ENCODE peak calls at places on chromosome 22, in ten cellular contexts. One of them, this sample, is unnamed.

GRCh38 chr22:38467904-38468760 is at the start of gene KDELR3:
- DNase-seq in K562: peak; percentile 93
- DNase-seq in GM12891: peak; percentile 74
- DNase-seq in kidney tubule cell: peak; percentile 84
- DNase-seq in kidney glomerular epithelial cell: peak; percentile 43
- DNase-seq in ACHN: peak; percentile 52
- DNase-seq in CD8-positive, alpha-beta memory T cell: peak; percentile 26
- DNase-seq in ELR: peak; percentile 85
- DNase-seq in NCI-H187 treated with DMSO at 0.1 percent for 48 hours: no peak
- DNase-seq in SK-N-SH: peak; percentile 80
- DNase-seq in this sample: no peak

GRCh38 chr22:37659897-37660708 is 1.6 kb downstream of the PDXP start:
- DNase-seq in K562: no peak
- DNase-seq in GM12891: no peak
- DNase-seq in kidney tubule cell: no peak
- DNase-seq in kidney glomerular epithelial cell: no peak
- DNase-seq in ACHN: no peak
- DNase-seq in CD8-positive, alpha-beta memory T cell: no peak
- DNase-seq in ELR: no peak
- DNase-seq in NCI-H187 treated with DMSO at 0.1 percent for 48 hours: no peak
- DNase-seq in SK-N-SH: no peak
- DNase-seq in this sample: no peak

GRCh38 chr22:46081036-46081830 is 69.1 kb upstream of the PPARA start:
- DNase-seq in K562: no peak
- DNase-seq in GM12891: no peak
- DNase-seq in kidney tubule cell: no peak
- DNase-seq in kidney glomerular epithelial cell: no peak
- DNase-seq in ACHN: no peak
- DNase-seq in CD8-positive, alpha-beta memory T cell: no peak
- DNase-seq in ELR: peak; percentile 51
- DNase-seq in NCI-H187 treated with DMSO at 0.1 percent for 48 hours: no peak
- DNase-seq in SK-N-SH: no peak
- DNase-seq in this sample: no peak

GRCh38 chr22:23178512-23179254 is 1.6 kb upstream of the BCR start:
- DNase-seq in K562: peak; percentile 69
- DNase-seq in GM12891: peak; percentile 62
- DNase-seq in kidney tubule cell: peak; percentile 60
- DNase-seq in kidney glomerular epithelial cell: peak; percentile 40
- DNase-seq in ACHN: peak; percentile 54
- DNase-seq in CD8-positive, alpha-beta memory T cell: peak; percentile 60
- DNase-seq in ELR: peak; percentile 69
- DNase-seq in NCI-H187 treated with DMSO at 0.1 percent for 48 hours: no peak
- DNase-seq in SK-N-SH: peak; percentile 91
- DNase-seq in this sample: peak; percentile 55

GRCh38 chr22:44793106-44793505 is 40.7 kb downstream of the ARHGAP8 start:
- DNase-seq in K562: no peak
- DNase-seq in GM12891: no peak
- DNase-seq in kidney tubule cell: no peak
- DNase-seq in kidney glomerular epithelial cell: no peak
- DNase-seq in ACHN: no peak
- DNase-seq in CD8-positive, alpha-beta memory T cell: no peak
- DNase-seq in ELR: no peak
- DNase-seq in NCI-H187 treated with DMSO at 0.1 percent for 48 hours: no peak
- DNase-seq in SK-N-SH: no peak
- DNase-seq in this sample: no peak

GRCh38 chr22:23608583-23608982 is 23.5 kb downstream of the DRICH1 start:
- DNase-seq in K562: peak; percentile 30
- DNase-seq in GM12891: no peak
- DNase-seq in kidney tubule cell: no peak
- DNase-seq in kidney glomerular epithelial cell: no peak
- DNase-seq in ACHN: no peak
- DNase-seq in CD8-positive, alpha-beta memory T cell: no peak
- DNase-seq in ELR: peak; percentile 29
- DNase-seq in NCI-H187 treated with DMSO at 0.1 percent for 48 hours: no peak
- DNase-seq in SK-N-SH: no peak
- DNase-seq in this sample: no peak

GRCh38 chr22:39128508-39128907 is 24.0 kb downstream of the CBX7 start:
- DNase-seq in K562: no peak
- DNase-seq in GM12891: no peak
- DNase-seq in kidney tubule cell: no peak
- DNase-seq in kidney glomerular epithelial cell: no peak
- DNase-seq in ACHN: no peak
- DNase-seq in CD8-positive, alpha-beta memory T cell: no peak
- DNase-seq in ELR: no peak
- DNase-seq in NCI-H187 treated with DMSO at 0.1 percent for 48 hours: no peak
- DNase-seq in SK-N-SH: no peak
- DNase-seq in this sample: no peak

GRCh38 chr22:48429621-48430020 is 1398.1 kb downstream of the BRD1 start:
- DNase-seq in K562: no peak
- DNase-seq in GM12891: no peak
- DNase-seq in kidney tubule cell: no peak
- DNase-seq in kidney glomerular epithelial cell: no peak
- DNase-seq in ACHN: no peak
- DNase-seq in CD8-positive, alpha-beta memory T cell: no peak
- DNase-seq in ELR: no peak
- DNase-seq in NCI-H187 treated with DMSO at 0.1 percent for 48 hours: no peak
- DNase-seq in SK-N-SH: no peak
- DNase-seq in this sample: no peak

GRCh38 chr22:36065775-36066544 is 37.3 kb upstream of the RBFOX2 start:
- DNase-seq in K562: peak; percentile 84
- DNase-seq in GM12891: peak; percentile 70
- DNase-seq in kidney tubule cell: peak; percentile 91
- DNase-seq in kidney glomerular epithelial cell: peak; percentile 71
- DNase-seq in ACHN: peak; percentile 95
- DNase-seq in CD8-positive, alpha-beta memory T cell: peak; percentile 64
- DNase-seq in ELR: peak; percentile 97
- DNase-seq in NCI-H187 treated with DMSO at 0.1 percent for 48 hours: peak; percentile 58
- DNase-seq in SK-N-SH: peak; percentile 91
- DNase-seq in this sample: peak; percentile 89

GRCh38 chr22:40703174-40703573 is 23.9 kb downstream of the MCHR1 start:
- DNase-seq in K562: no peak
- DNase-seq in GM12891: no peak
- DNase-seq in kidney tubule cell: peak; percentile 26
- DNase-seq in kidney glomerular epithelial cell: no peak
- DNase-seq in ACHN: no peak
- DNase-seq in CD8-positive, alpha-beta memory T cell: no peak
- DNase-seq in ELR: no peak
- DNase-seq in NCI-H187 treated with DMSO at 0.1 percent for 48 hours: no peak
- DNase-seq in SK-N-SH: no peak
- DNase-seq in this sample: no peak

GRCh38 chr22:24947881-24948280 is 1.4 kb upstream of the LHFPL7 start:
- DNase-seq in K562: no peak
- DNase-seq in GM12891: no peak
- DNase-seq in kidney tubule cell: no peak
- DNase-seq in kidney glomerular epithelial cell: no peak
- DNase-seq in ACHN: no peak
- DNase-seq in CD8-positive, alpha-beta memory T cell: no peak
- DNase-seq in ELR: no peak
- DNase-seq in NCI-H187 treated with DMSO at 0.1 percent for 48 hours: no peak
- DNase-seq in SK-N-SH: no peak
- DNase-seq in this sample: no peak

GRCh38 chr22:19872779-19873137 is 18.1 kb upstream of the GNB1L start:
- DNase-seq in K562: no peak
- DNase-seq in GM12891: no peak
- DNase-seq in kidney tubule cell: no peak
- DNase-seq in kidney glomerular epithelial cell: no peak
- DNase-seq in ACHN: no peak
- DNase-seq in CD8-positive, alpha-beta memory T cell: no peak
- DNase-seq in ELR: no peak
- DNase-seq in NCI-H187 treated with DMSO at 0.1 percent for 48 hours: no peak
- DNase-seq in SK-N-SH: no peak
- DNase-seq in this sample: no peak

GRCh38 chr22:21873619-21874018 is 6.2 kb upstream of the MAPK1 start:
- DNase-seq in K562: no peak
- DNase-seq in GM12891: no peak
- DNase-seq in kidney tubule cell: no peak
- DNase-seq in kidney glomerular epithelial cell: no peak
- DNase-seq in ACHN: no peak
- DNase-seq in CD8-positive, alpha-beta memory T cell: no peak
- DNase-seq in ELR: no peak
- DNase-seq in NCI-H187 treated with DMSO at 0.1 percent for 48 hours: no peak
- DNase-seq in SK-N-SH: no peak
- DNase-seq in this sample: no peak

GRCh38 chr22:31977141-31977781 is 32.9 kb downstream of the YWHAH start:
- DNase-seq in K562: peak; percentile 61
- DNase-seq in GM12891: peak; percentile 56
- DNase-seq in kidney tubule cell: peak; percentile 76
- DNase-seq in kidney glomerular epithelial cell: peak; percentile 58
- DNase-seq in ACHN: peak; percentile 71
- DNase-seq in CD8-positive, alpha-beta memory T cell: peak; percentile 60
- DNase-seq in ELR: peak; percentile 80
- DNase-seq in NCI-H187 treated with DMSO at 0.1 percent for 48 hours: peak; percentile 9
- DNase-seq in SK-N-SH: peak; percentile 82
- DNase-seq in this sample: peak; percentile 72

GRCh38 chr22:23383491-23384450 is 196.3 kb downstream of the IGLL1 start:
- DNase-seq in K562: no peak
- DNase-seq in GM12891: no peak
- DNase-seq in kidney tubule cell: no peak
- DNase-seq in kidney glomerular epithelial cell: peak; percentile 34
- DNase-seq in ACHN: no peak
- DNase-seq in CD8-positive, alpha-beta memory T cell: no peak
- DNase-seq in ELR: no peak
- DNase-seq in NCI-H187 treated with DMSO at 0.1 percent for 48 hours: no peak
- DNase-seq in SK-N-SH: peak; percentile 83
- DNase-seq in this sample: no peak

GRCh38 chr22:28329582-28330073 is 350.0 kb downstream of the TTC28 start:
- DNase-seq in K562: no peak
- DNase-seq in GM12891: no peak
- DNase-seq in kidney tubule cell: no peak
- DNase-seq in kidney glomerular epithelial cell: no peak
- DNase-seq in ACHN: no peak
- DNase-seq in CD8-positive, alpha-beta memory T cell: no peak
- DNase-seq in ELR: peak; percentile 32
- DNase-seq in NCI-H187 treated with DMSO at 0.1 percent for 48 hours: no peak
- DNase-seq in SK-N-SH: no peak
- DNase-seq in this sample: no peak

GRCh38 chr22:39384750-39385480 is 14.7 kb upstream of the TAB1 start:
- DNase-seq in K562: peak; percentile 43
- DNase-seq in GM12891: no peak
- DNase-seq in kidney tubule cell: peak; percentile 20
- DNase-seq in kidney glomerular epithelial cell: no peak
- DNase-seq in ACHN: no peak
- DNase-seq in CD8-positive, alpha-beta memory T cell: no peak
- DNase-seq in ELR: peak; percentile 51
- DNase-seq in NCI-H187 treated with DMSO at 0.1 percent for 48 hours: no peak
- DNase-seq in SK-N-SH: peak; percentile 37
- DNase-seq in this sample: peak; percentile 60

GRCh38 chr22:41752011-41752975 is 48.2 kb upstream of the CCDC134 start:
- DNase-seq in K562: no peak
- DNase-seq in GM12891: no peak
- DNase-seq in kidney tubule cell: peak; percentile 30
- DNase-seq in kidney glomerular epithelial cell: no peak
- DNase-seq in ACHN: no peak
- DNase-seq in CD8-positive, alpha-beta memory T cell: no peak
- DNase-seq in ELR: no peak
- DNase-seq in NCI-H187 treated with DMSO at 0.1 percent for 48 hours: no peak
- DNase-seq in SK-N-SH: no peak
- DNase-seq in this sample: no peak

GRCh38 chr22:45302047-45302446 is 7.7 kb upstream of the FAM118A start:
- DNase-seq in K562: no peak
- DNase-seq in GM12891: no peak
- DNase-seq in kidney tubule cell: peak; percentile 30
- DNase-seq in kidney glomerular epithelial cell: no peak
- DNase-seq in ACHN: peak; percentile 46
- DNase-seq in CD8-positive, alpha-beta memory T cell: no peak
- DNase-seq in ELR: peak; percentile 78
- DNase-seq in NCI-H187 treated with DMSO at 0.1 percent for 48 hours: no peak
- DNase-seq in SK-N-SH: no peak
- DNase-seq in this sample: peak; percentile 57

GRCh38 chr22:20130739-20131592 is 638 bp upstream of the ZDHHC8 start:
- DNase-seq in K562: peak; percentile 100
- DNase-seq in GM12891: peak; percentile 86
- DNase-seq in kidney tubule cell: peak; percentile 76
- DNase-seq in kidney glomerular epithelial cell: peak; percentile 46
- DNase-seq in ACHN: peak; percentile 66
- DNase-seq in CD8-positive, alpha-beta memory T cell: peak; percentile 82
- DNase-seq in ELR: peak; percentile 84
- DNase-seq in NCI-H187 treated with DMSO at 0.1 percent for 48 hours: no peak
- DNase-seq in SK-N-SH: peak; percentile 94
- DNase-seq in this sample: peak; percentile 47

GRCh38 chr22:42964994-42965699 is 49.8 kb downstream of the PACSIN2 start:
- DNase-seq in K562: no peak
- DNase-seq in GM12891: no peak
- DNase-seq in kidney tubule cell: peak; percentile 25
- DNase-seq in kidney glomerular epithelial cell: no peak
- DNase-seq in ACHN: no peak
- DNase-seq in CD8-positive, alpha-beta memory T cell: no peak
- DNase-seq in ELR: no peak
- DNase-seq in NCI-H187 treated with DMSO at 0.1 percent for 48 hours: no peak
- DNase-seq in SK-N-SH: no peak
- DNase-seq in this sample: no peak

GRCh38 chr22:32572741-32573140 is 98.1 kb downstream of the FBXO7 start:
- DNase-seq in K562: peak; percentile 36
- DNase-seq in GM12891: no peak
- DNase-seq in kidney tubule cell: no peak
- DNase-seq in kidney glomerular epithelial cell: no peak
- DNase-seq in ACHN: no peak
- DNase-seq in CD8-positive, alpha-beta memory T cell: no peak
- DNase-seq in ELR: no peak
- DNase-seq in NCI-H187 treated with DMSO at 0.1 percent for 48 hours: no peak
- DNase-seq in SK-N-SH: no peak
- DNase-seq in this sample: no peak

GRCh38 chr22:37316875-37317371 is 34.6 kb downstream of the CYTH4 start:
- DNase-seq in K562: peak; percentile 75
- DNase-seq in GM12891: peak; percentile 88
- DNase-seq in kidney tubule cell: peak; percentile 94
- DNase-seq in kidney glomerular epithelial cell: peak; percentile 86
- DNase-seq in ACHN: peak; percentile 88
- DNase-seq in CD8-positive, alpha-beta memory T cell: peak; percentile 69
- DNase-seq in ELR: peak; percentile 93
- DNase-seq in NCI-H187 treated with DMSO at 0.1 percent for 48 hours: no peak
- DNase-seq in SK-N-SH: peak; percentile 92
- DNase-seq in this sample: peak; percentile 84

GRCh38 chr22:50531546-50532352 is 1.9 kb upstream of the TYMP start:
- DNase-seq in K562: no peak
- DNase-seq in GM12891: peak; percentile 52
- DNase-seq in kidney tubule cell: peak; percentile 64
- DNase-seq in kidney glomerular epithelial cell: peak; percentile 39
- DNase-seq in ACHN: peak; percentile 62
- DNase-seq in CD8-positive, alpha-beta memory T cell: no peak
- DNase-seq in ELR: peak; percentile 68
- DNase-seq in NCI-H187 treated with DMSO at 0.1 percent for 48 hours: no peak
- DNase-seq in SK-N-SH: peak; percentile 90
- DNase-seq in this sample: peak; percentile 75

GRCh38 chr22:38124236-38124974 is 13.9 kb upstream of the BAIAP2L2 start:
- DNase-seq in K562: no peak
- DNase-seq in GM12891: no peak
- DNase-seq in kidney tubule cell: no peak
- DNase-seq in kidney glomerular epithelial cell: no peak
- DNase-seq in ACHN: no peak
- DNase-seq in CD8-positive, alpha-beta memory T cell: no peak
- DNase-seq in ELR: peak; percentile 58
- DNase-seq in NCI-H187 treated with DMSO at 0.1 percent for 48 hours: no peak
- DNase-seq in SK-N-SH: no peak
- DNase-seq in this sample: no peak

GRCh38 chr22:42375982-42376381 is 56.2 kb downstream of the NFAM1 start:
- DNase-seq in K562: peak; percentile 18
- DNase-seq in GM12891: no peak
- DNase-seq in kidney tubule cell: no peak
- DNase-seq in kidney glomerular epithelial cell: no peak
- DNase-seq in ACHN: no peak
- DNase-seq in CD8-positive, alpha-beta memory T cell: no peak
- DNase-seq in ELR: no peak
- DNase-seq in NCI-H187 treated with DMSO at 0.1 percent for 48 hours: no peak
- DNase-seq in SK-N-SH: no peak
- DNase-seq in this sample: no peak

GRCh38 chr22:44384981-44385610 is 72.3 kb upstream of the SHISAL1 start:
- DNase-seq in K562: no peak
- DNase-seq in GM12891: no peak
- DNase-seq in kidney tubule cell: no peak
- DNase-seq in kidney glomerular epithelial cell: no peak
- DNase-seq in ACHN: no peak
- DNase-seq in CD8-positive, alpha-beta memory T cell: no peak
- DNase-seq in ELR: no peak
- DNase-seq in NCI-H187 treated with DMSO at 0.1 percent for 48 hours: no peak
- DNase-seq in SK-N-SH: no peak
- DNase-seq in this sample: no peak

GRCh38 chr22:24983151-24983550 is 30.6 kb downstream of the KIAA1671 start:
- DNase-seq in K562: no peak
- DNase-seq in GM12891: no peak
- DNase-seq in kidney tubule cell: no peak
- DNase-seq in kidney glomerular epithelial cell: no peak
- DNase-seq in ACHN: no peak
- DNase-seq in CD8-positive, alpha-beta memory T cell: no peak
- DNase-seq in ELR: no peak
- DNase-seq in NCI-H187 treated with DMSO at 0.1 percent for 48 hours: no peak
- DNase-seq in SK-N-SH: no peak
- DNase-seq in this sample: no peak

This sample was measured in A549.